ENCODE peak calls at places on chromosome 1, in nine cellular contexts. L, Z, D, Y, P, O, X, F and I are unnamed samples.

GRCh38 chr1:4598561-4598960 is 55.8 kb upstream of the AJAP1 start:
- DNase-seq in L (no peak), P (peak), Y (no peak), O (no peak), Z (peak), F (no peak), X (no peak), D (no peak), I (no peak)

GRCh38 chr1:89918127-89918793 is 76.7 kb upstream of the ZNF326 start:
- DNase-seq in P (no peak), O (no peak), F (no peak), D (no peak), Y (no peak), L (no peak), Z (no peak), X (no peak), I (no peak)

GRCh38 chr1:101227837-101228236 is 9.0 kb upstream of the S1PR1 start:
- DNase-seq in F (no peak), X (no peak), D (no peak), P (no peak), Z (no peak), O (no peak), Y (no peak), L (no peak), I (no peak)

GRCh38 chr1:164726235-164726634 is 167.3 kb downstream of the PBX1 start:
- DNase-seq in F (no peak), Y (no peak), Z (no peak), O (no peak), D (peak), L (no peak), X (no peak), P (no peak), I (no peak)

GRCh38 chr1:20348326-20348910 is 57.7 kb downstream of the VWA5B1 start:
- DNase-seq in F (no peak), Y (no peak), L (no peak), O (no peak), Z (no peak), D (no peak), X (no peak), P (no peak), I (no peak)

GRCh38 chr1:29900727-29901126 is 664.4 kb downstream of the PTPRU start:
- DNase-seq in O (no peak), D (no peak), L (no peak), P (no peak), X (no peak), F (no peak), Z (no peak), Y (no peak), I (no peak)

GRCh38 chr1:40919475-40920011 is 57.4 kb upstream of the CITED4 start:
- DNase-seq in P (no peak), X (no peak), O (no peak), L (no peak), D (no peak), F (no peak), Y (no peak), Z (peak), I (no peak)

GRCh38 chr1:89523597-89524368 is 846 bp upstream of the LRRC8B start:
- DNase-seq in O (peak), Z (peak), D (peak), P (no peak), L (peak), Y (peak), X (no peak), F (no peak), I (no peak)

GRCh38 chr1:3523980-3524379 is 69.5 kb downstream of the ARHGEF16 start:
- DNase-seq in Z (no peak), P (no peak), X (no peak), Y (no peak), F (no peak), O (no peak), L (no peak), D (no peak), I (no peak)

GRCh38 chr1:59290173-59290954 is 6.5 kb upstream of the FGGY start:
- DNase-seq in Z (peak), P (no peak), F (no peak), L (peak), D (peak), O (peak), Y (peak), X (no peak), I (no peak)

GRCh38 chr1:102872097-102872496 is 236.2 kb downstream of the COL11A1 start:
- DNase-seq in X (no peak), P (no peak), O (no peak), D (no peak), L (no peak), Y (no peak), Z (no peak), F (no peak), I (no peak)

GRCh38 chr1:205226868-205227583 is 720 bp upstream of the TMCC2 start:
- DNase-seq in X (peak), O (no peak), F (no peak), D (peak), Y (peak), Z (no peak), L (no peak), P (peak), I (no peak)

GRCh38 chr1:53546409-53547155 is 87.4 kb downstream of the DMRTB1 start:
- DNase-seq in X (no peak), D (no peak), P (peak), O (peak), Z (no peak), F (no peak), Y (no peak), L (no peak), I (peak)

GRCh38 chr1:19640363-19641316 is 3.5 kb upstream of the NBL1 start:
- DNase-seq in X (no peak), L (no peak), Z (peak), Y (peak), F (no peak), D (peak), P (peak), O (peak), I (peak)

GRCh38 chr1:213337025-213337678 is 286.1 kb downstream of the RPS6KC1 start:
- DNase-seq in F (no peak), X (no peak), P (no peak), Z (no peak), D (no peak), O (no peak), L (no peak), Y (no peak), I (no peak)

GRCh38 chr1:213330281-213330680 is 279.2 kb downstream of the RPS6KC1 start:
- DNase-seq in Y (no peak), O (no peak), F (no peak), D (no peak), P (no peak), Z (no peak), L (no peak), X (no peak), I (no peak)

GRCh38 chr1:213335084-213335483 is 284.0 kb downstream of the RPS6KC1 start:
- DNase-seq in F (no peak), P (no peak), O (no peak), D (no peak), Z (no peak), Y (no peak), X (no peak), L (no peak), I (no peak)

GRCh38 chr1:213331776-213332175 is 280.7 kb downstream of the RPS6KC1 start:
- DNase-seq in O (no peak), F (no peak), Z (no peak), X (no peak), Y (no peak), D (no peak), L (no peak), P (no peak), I (no peak)

DNA sequence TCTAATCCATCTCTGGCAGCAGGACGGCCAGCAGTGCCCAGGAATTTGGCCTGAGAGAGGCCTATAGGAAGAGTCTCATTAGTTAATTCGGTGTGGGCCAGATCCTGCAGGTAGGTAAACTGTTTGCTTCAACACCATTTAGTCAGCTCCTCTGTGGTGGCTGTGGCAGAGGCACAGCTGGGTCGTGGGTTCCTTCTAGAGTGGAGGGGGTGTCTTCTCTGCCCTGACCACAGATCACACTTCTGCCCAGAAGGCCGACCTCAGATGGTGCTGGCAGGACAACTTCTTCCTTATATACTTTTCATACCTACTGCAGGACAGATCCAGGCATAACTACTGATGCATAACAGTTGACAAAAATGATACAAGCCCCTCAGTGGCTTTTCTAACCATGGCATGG is 281.4 kb downstream of the RPS6KC1 start:
- DNase-seq in F (no peak), Y (no peak), P (no peak), Z (no peak), X (no peak), L (no peak), O (no peak), D (no peak), I (no peak)
- TF ChIP-seq POLR2A in F (no peak), Y (no peak), P (no peak), Z (no peak), X (no peak), L (no peak), O (no peak), D (no peak), I (no peak)

GRCh38 chr1:22710688-22711024 is at the start of gene EPHB2:
- DNase-seq in P (no peak), Y (peak), Z (peak), L (peak), D (no peak), F (no peak), O (peak), X (peak), I (no peak)
- TF ChIP-seq POLR2A in P (no peak), Y (peak), Z (no peak), L (no peak), D (peak), F (no peak), O (no peak), X (no peak), I (no peak)

GRCh38 chr1:45011837-45012638 is at the start of gene UROD:
- DNase-seq in O (peak), Z (peak), X (peak), D (peak), L (peak), P (peak), F (peak), Y (peak), I (peak)
- TF ChIP-seq POLR2A in O (peak), Z (no peak), X (peak), D (peak), L (peak), P (no peak), F (no peak), Y (peak), I (no peak)

GRCh38 chr1:220527279-220528048 is 472 bp upstream of the MARK1 start:
- DNase-seq in P (no peak), O (peak), L (no peak), D (peak), Z (no peak), Y (no peak), F (no peak), X (no peak), I (peak)
- TF ChIP-seq POLR2A in P (no peak), O (peak), L (no peak), D (no peak), Z (no peak), Y (no peak), F (peak), X (no peak), I (peak)

GRCh38 chr1:26035203-26035958 is 10.5 kb downstream of the SLC30A2 start:
- DNase-seq in L (peak), X (peak), Z (peak), F (peak), Y (peak), P (peak), D (peak), O (peak), I (peak)
- TF ChIP-seq POLR2A in L (peak), X (peak), Z (no peak), F (peak), Y (peak), P (no peak), D (peak), O (peak), I (peak)